ENCODE peak calls at places on chromosomes 12 and 14, in four cellular contexts. L is K562, G is HepG2, N is GM12878. Q is an unnamed sample.

GRCh38 chr14:89736866-89737265 is 217.7 kb downstream of the EFCAB11 start:
- DNase-seq in G (no peak), N (no peak), L (no peak), Q (no peak)

GRCh38 chr12:32431025-32431424 is 31.7 kb downstream of the FGD4 start:
- DNase-seq in N (no peak), G (no peak), L (no peak), Q (no peak)

GRCh38 chr12:93650626-93651025 is 26.5 kb upstream of the CRADD start:
- DNase-seq in N (no peak), G (no peak), L (peak), Q (no peak)

GRCh38 chr12:56261503-56262230 is 3.5 kb upstream of the ANKRD52 start:
- DNase-seq in N (no peak), G (no peak), L (no peak), Q (no peak)

GRCh38 chr12:27733791-27734190 is 23.2 kb downstream of the MRPS35 start:
- DNase-seq in L (no peak), N (no peak), G (no peak), Q (no peak)

GRCh38 chr12:51368640-51369517 is 22.3 kb downstream of the GALNT6 start:
- DNase-seq in G (no peak), L (peak), N (peak), Q (no peak)

GRCh38 chr12:115763982-115764621 is 513.4 kb downstream of the MED13L start:
- DNase-seq in G (peak), N (no peak), L (peak), Q (peak)

GRCh38 chr12:52168019-52168717 is 23.6 kb downstream of the KRT80 start:
- DNase-seq in L (no peak), G (peak), N (no peak), Q (no peak)

GRCh38 chr12:62631531-62632520 is 165.2 kb downstream of the MON2 start:
- DNase-seq in N (no peak), G (peak), L (no peak), Q (no peak)

GRCh38 chr12:45572114-45572513 is 157.4 kb upstream of the ARID2 start:
- DNase-seq in N (no peak), G (no peak), L (no peak), Q (no peak)

GRCh38 chr14:62103497-62103896 is 341.3 kb downstream of the SNAPC1 start:
- DNase-seq in L (no peak), N (no peak), G (no peak), Q (no peak)

GRCh38 chr14:67704484-67705089 is 2.9 kb downstream of the RDH12 start:
- DNase-seq in G (peak), N (peak), L (peak), Q (peak)

GRCh38 chr12:6958609-6959375 is 7.6 kb downstream of the PTPN6 start:
- DNase-seq in N (no peak), G (no peak), L (no peak), Q (no peak)

GRCh38 chr12:132336451-132337413 is 7.3 kb upstream of the GALNT9 start:
- DNase-seq in N (no peak), L (no peak), G (no peak), Q (no peak)

DNA sequence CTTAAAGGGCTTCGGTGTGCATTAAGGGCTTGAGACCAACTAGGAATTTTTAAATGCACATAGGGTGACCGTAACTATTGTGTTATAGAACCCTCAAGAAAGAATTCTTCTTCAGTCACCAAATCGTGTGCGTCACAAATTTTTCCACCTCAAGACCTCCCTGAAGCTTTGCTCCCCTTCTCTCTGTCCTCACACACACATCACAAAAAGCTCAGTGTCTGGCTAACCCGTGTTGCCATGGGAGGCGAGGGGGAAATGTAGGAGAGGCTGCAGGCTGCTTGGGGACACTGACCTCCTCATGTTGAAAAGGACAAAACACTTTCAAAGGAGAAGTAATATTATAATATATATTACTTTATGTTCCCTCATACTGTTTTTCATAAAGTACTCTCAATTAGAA is 10.6 kb downstream of the SSPN start:
- DNase-seq in G (no peak), N (no peak), L (no peak), Q (no peak)
- TF ChIP-seq BHLHE40 in G (no peak), N (no peak), L (no peak), Q (no peak)

GRCh38 chr12:120115066-120115465 is 1.5 kb downstream of the RAB35 start:
- DNase-seq in L (no peak), G (no peak), N (no peak), Q (no peak)

GRCh38 chr12:120116792-120117651 is 469 bp upstream of the RAB35 start:
- DNase-seq in L (peak), N (no peak), G (peak), Q (peak)

GRCh38 chr12:120117961-120118709 is 1.6 kb upstream of the RAB35 start:
- DNase-seq in L (peak), G (peak), N (no peak), Q (no peak)

GRCh38 chr12:120116443-120116791 is at the start of gene RAB35:
- DNase-seq in G (no peak), L (no peak), N (no peak), Q (no peak)

DNA sequence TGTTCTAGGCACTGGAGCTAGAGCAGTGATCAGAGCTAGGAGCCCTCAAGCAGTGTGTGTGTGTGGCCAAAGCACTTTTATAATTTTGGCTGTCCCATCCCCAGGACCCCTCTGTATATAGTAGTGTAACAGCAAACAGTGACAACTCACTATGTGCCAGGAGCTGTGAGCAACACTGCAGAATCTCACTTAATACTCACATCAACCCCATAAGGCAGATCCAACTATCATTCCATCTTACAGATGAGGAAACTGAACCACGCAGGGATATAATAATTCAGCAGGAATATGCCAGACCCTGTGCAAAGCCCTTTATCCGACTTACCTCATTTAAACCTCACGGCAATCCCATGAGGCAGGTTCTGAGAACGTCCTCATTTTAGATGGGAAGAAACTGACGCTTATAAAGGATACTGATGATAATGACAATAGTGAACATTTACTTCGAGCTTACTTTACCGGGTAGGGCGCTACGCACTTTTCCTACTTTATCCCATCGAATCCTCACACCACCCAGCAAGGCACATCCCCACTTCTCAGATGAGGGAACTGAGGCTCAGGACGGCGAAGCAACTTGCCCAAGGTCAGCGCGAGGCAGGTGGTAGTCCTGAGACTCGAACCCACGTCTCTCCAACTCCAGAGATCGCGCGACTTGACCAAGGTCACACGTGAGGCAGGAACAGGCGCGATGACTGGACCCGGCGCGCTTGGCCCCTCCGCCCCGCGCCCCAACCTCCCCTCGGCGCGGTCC is 686 bp downstream of the RAB35 start:
- DNase-seq in G (peak), N (no peak), L (no peak), Q (peak)
- TF ChIP-seq TARDBP in G (no peak), N (no peak), L (no peak), Q (no peak)

GRCh38 chr12:11891350-11892064 is 179.2 kb upstream of the BCL2L14 start:
- DNase-seq in L (no peak), G (no peak), N (no peak), Q (no peak)
- TF ChIP-seq FOXK2 in L (no peak), G (no peak), N (no peak), Q (no peak)

DNA sequence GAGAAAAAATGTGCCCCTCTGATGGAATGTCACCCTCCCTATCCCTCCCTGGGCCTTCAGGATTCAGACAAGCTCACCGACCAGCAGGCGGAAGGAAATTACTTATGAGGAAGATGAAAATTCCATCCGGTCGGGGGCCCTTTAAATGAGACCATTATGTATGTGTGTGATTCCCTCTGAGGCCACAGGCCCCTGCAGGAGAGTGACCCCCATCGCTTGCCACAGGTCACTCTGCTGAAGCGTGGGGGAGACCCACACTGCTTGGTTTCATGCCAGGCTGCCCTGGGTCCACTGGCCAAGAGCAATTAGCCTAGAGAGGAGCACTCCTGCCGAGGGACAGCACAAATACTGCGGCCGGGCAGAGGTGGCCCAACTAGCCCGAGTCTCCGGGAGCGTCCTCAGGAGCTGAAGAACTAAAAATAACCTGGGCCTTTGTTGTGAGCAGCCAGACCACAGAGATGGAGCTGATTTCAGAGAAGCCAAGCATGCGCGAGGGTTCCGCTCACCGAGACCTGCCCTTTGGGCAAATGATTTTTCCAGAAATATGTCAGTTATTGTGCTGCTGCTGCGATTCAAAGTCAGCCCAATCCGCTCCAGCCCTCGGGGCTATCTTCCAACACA is 276.4 kb downstream of the DPF3 start:
- DNase-seq in L (no peak), G (no peak), N (no peak), Q (no peak)
- TF ChIP-seq BHLHE40 in L (no peak), G (no peak), N (no peak), Q (no peak)

GRCh38 chr14:95248422-95248821 is 71.3 kb downstream of the CLMN start:
- DNase-seq in N (no peak), G (no peak), L (no peak), Q (no peak)
- TF ChIP-seq TARDBP in N (no peak), G (no peak), L (no peak), Q (no peak)

GRCh38 chr12:1933342-1933992 is 15.0 kb upstream of the CACNA2D4 start:
- DNase-seq in G (no peak), L (no peak), N (no peak), Q (no peak)
- TF ChIP-seq FOXK2 in G (no peak), L (no peak), N (no peak), Q (no peak)

GRCh38 chr14:104249092-104249491 is 110.7 kb downstream of the KIF26A start:
- DNase-seq in G (no peak), L (no peak), N (no peak), Q (no peak)

GRCh38 chr14:104249706-104250105 is 111.3 kb downstream of the KIF26A start:
- DNase-seq in N (no peak), L (no peak), G (no peak), Q (no peak)

GRCh38 chr14:104248203-104249055 is 110.0 kb downstream of the KIF26A start:
- DNase-seq in G (no peak), N (no peak), L (no peak), Q (no peak)

GRCh38 chr14:104252256-104253215 is 114.1 kb downstream of the KIF26A start:
- DNase-seq in N (no peak), G (no peak), L (no peak), Q (no peak)

DNA sequence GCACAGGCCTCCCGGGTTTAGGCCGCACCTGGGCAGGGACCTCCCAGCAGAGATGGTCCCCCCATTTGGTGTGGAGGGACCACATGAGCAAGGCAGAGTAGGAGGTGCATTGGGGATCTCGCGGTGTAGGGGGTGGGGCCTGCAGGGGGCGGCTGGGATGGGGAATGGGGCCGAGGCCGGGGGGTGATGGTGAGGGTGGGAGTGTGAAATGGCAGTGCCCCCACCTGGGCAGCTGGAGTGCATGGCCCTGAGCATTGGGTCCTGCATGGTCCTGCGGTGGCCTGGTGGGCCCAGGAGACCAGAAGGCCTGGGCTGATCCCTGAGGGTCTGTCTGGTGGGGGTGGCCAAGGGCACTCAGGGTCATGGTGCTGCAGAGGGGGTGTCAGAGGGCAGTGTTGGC is 111.8 kb downstream of the KIF26A start:
- DNase-seq in L (no peak), G (no peak), N (no peak), Q (no peak)
- TF ChIP-seq BHLHE40 in L (no peak), G (no peak), N (no peak), Q (no peak)

DNA sequence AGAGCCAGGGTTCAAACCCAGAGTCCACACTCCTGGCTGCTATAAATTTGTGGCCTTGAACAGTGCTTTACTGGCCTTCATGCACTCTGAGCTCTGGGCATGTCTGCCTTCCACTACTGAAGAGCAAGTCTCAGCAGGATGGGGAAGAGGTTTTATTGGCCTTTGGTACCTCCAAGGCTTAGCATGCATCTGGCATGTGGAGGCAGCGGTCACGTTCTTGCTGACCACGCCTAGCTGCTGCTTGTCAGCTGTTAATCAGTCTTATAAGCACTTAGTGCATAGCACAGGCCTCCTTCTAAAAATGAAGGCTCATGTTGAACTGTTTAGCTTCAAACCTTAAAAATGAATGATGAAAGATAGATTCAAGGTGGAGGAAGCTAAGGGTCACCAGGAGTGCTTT is 177.5 kb downstream of the PELI2 start:
- DNase-seq in G (no peak), N (no peak), L (no peak), Q (no peak)
- TF ChIP-seq TARDBP in G (no peak), N (no peak), L (no peak), Q (no peak)

GRCh38 chr12:65302891-65303290 is 24.4 kb downstream of the MSRB3 start:
- DNase-seq in N (no peak), L (no peak), G (no peak), Q (no peak)

GRCh38 chr12:65306229-65306602 is 27.7 kb downstream of the MSRB3 start:
- DNase-seq in G (no peak), N (no peak), L (no peak), Q (no peak)

GRCh38 chr12:65306603-65307501 is 28.4 kb downstream of the MSRB3 start:
- DNase-seq in G (peak), N (no peak), L (no peak), Q (peak)

GRCh38 chr12:65308001-65308400 is 29.5 kb downstream of the MSRB3 start:
- DNase-seq in G (no peak), L (no peak), N (no peak), Q (no peak)

DNA sequence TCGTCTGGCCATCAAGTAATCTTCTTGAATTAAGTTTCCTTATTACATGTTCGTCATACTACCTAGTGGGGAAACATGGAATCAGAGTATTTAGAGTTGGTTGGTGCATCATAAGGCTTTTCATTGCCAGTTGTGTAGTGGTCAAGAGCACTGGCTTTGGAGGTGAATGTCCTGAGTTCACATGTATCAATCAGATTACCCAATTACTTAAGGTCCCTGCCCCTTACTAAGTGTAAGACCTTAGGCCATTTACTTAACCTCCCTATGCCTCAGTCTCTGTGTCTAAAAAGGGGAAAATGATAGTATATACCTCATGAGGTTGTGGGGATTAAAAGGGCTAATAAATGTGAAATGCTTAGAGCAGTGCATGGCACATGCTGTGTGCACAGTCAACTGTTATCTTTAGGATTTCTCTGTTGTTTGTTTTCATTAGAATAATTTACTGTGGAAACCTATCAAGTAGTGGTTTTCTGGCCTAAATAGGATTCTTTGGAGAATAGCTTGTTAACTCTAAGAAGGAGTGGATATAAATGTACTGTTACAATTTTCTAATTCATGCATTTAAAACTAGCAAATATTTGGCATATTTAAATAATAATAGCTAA is 27.0 kb downstream of the MSRB3 start:
- DNase-seq in L (no peak), G (no peak), N (no peak), Q (no peak)
- TF ChIP-seq FOXK2 in L (no peak), G (no peak), N (no peak), Q (no peak)

GRCh38 chr12:53722450-53723041 is 4.7 kb downstream of the CALCOCO1 start:
- DNase-seq in N (peak), L (no peak), G (no peak), Q (no peak)

GRCh38 chr12:53720946-53721345 is 6.3 kb downstream of the CALCOCO1 start:
- DNase-seq in G (no peak), N (no peak), L (no peak), Q (no peak)

GRCh38 chr12:53717319-53717718 is 9.9 kb downstream of the CALCOCO1 start:
- DNase-seq in L (no peak), G (no peak), N (no peak), Q (no peak)

GRCh38 chr12:53714004-53714403 is 13.2 kb downstream of the CALCOCO1 start:
- DNase-seq in N (no peak), G (no peak), L (no peak), Q (no peak)

GRCh38 chr12:53719649-53720048 is 7.6 kb downstream of the CALCOCO1 start:
- DNase-seq in L (no peak), G (no peak), N (no peak), Q (no peak)
- TF ChIP-seq BHLHE40 in L (no peak), G (no peak), N (no peak), Q (no peak)

Q was measured in HEK293T.